ENCODE peak calls at places on chromosomes 1 and 21, in seven cellular contexts. K is RWPE1, U is HS-27A, P is COLO829, C is mucosa of gallbladder, T is nucleus accumbens, M is cardiac muscle cell. Y is an unnamed sample.

GRCh38 chr1:207284209-207284892 is 37.1 kb upstream of the CD55 start:
- DNase-seq in K (no peak), U (no peak), P (peak), C (no peak), T (no peak), M (no peak), Y (peak)

GRCh38 chr1:110337704-110338199 is 1.4 kb upstream of the RBM15 start:
- DNase-seq in K (peak), U (no peak), P (no peak), C (no peak), T (no peak), M (no peak), Y (peak)

GRCh38 chr1:9361630-9362256 is 69.0 kb downstream of the SPSB1 start:
- DNase-seq in K (no peak), U (no peak), P (no peak), C (no peak), T (no peak), M (no peak), Y (no peak)

GRCh38 chr1:11388617-11389016 is 90.3 kb upstream of the DISP3 start:
- DNase-seq in K (no peak), U (no peak), P (no peak), C (no peak), T (no peak), M (no peak), Y (peak)

GRCh38 chr1:8104278-8105236 is 78.4 kb upstream of the ERRFI1 start:
- DNase-seq in K (no peak), U (no peak), P (no peak), C (no peak), T (no peak), M (no peak), Y (no peak)

GRCh38 chr1:47725000-47725731 is 272.0 kb downstream of the TRABD2B start:
- DNase-seq in K (no peak), U (no peak), P (no peak), C (no peak), T (no peak), M (no peak), Y (peak)

GRCh38 chr1:169193191-169193850 is 86.8 kb downstream of the ATP1B1 start:
- DNase-seq in K (no peak), U (no peak), P (no peak), C (no peak), T (no peak), M (peak), Y (no peak)

GRCh38 chr1:217048104-217048707 is 325.0 kb upstream of the ESRRG start:
- DNase-seq in K (no peak), U (no peak), P (peak), C (no peak), T (no peak), M (peak), Y (peak)

GRCh38 chr1:15757016-15757543 is 1.5 kb upstream of the FBLIM1 start:
- DNase-seq in K (no peak), U (no peak), P (no peak), C (no peak), T (no peak), M (no peak), Y (no peak)

GRCh38 chr1:18955442-18956188 is 861 bp downstream of the IFFO2 start:
- DNase-seq in K (peak), U (no peak), P (no peak), C (peak), T (no peak), M (peak), Y (peak)

GRCh38 chr1:84603941-84604830 is 29.9 kb upstream of the CTBS start:
- DNase-seq in K (peak), U (peak), P (peak), C (no peak), T (no peak), M (peak), Y (peak)

GRCh38 chr1:16618719-16619118 is 5.4 kb upstream of the NBPF1 start:
- DNase-seq in K (no peak), U (no peak), P (no peak), C (peak), T (no peak), M (no peak), Y (no peak)

GRCh38 chr1:160608057-160608456 is 28.8 kb upstream of the CD84 start:
- DNase-seq in K (no peak), U (no peak), P (no peak), C (no peak), T (no peak), M (no peak), Y (no peak)

GRCh38 chr1:39146681-39147080 is 57.8 kb upstream of the MACF1 start:
- DNase-seq in K (no peak), U (no peak), P (no peak), C (no peak), T (no peak), M (no peak), Y (no peak)

GRCh38 chr1:223716302-223716862 is 4.0 kb downstream of the CAPN2 start:
- DNase-seq in K (no peak), U (no peak), P (no peak), C (no peak), T (no peak), M (peak), Y (no peak)

GRCh38 chr1:28067523-28068090 is 20.8 kb downstream of the EYA3 start:
- DNase-seq in K (no peak), U (no peak), P (no peak), C (no peak), T (no peak), M (no peak), Y (no peak)

GRCh38 chr1:204366759-204367158 is 7.0 kb upstream of the PLEKHA6 start:
- DNase-seq in K (no peak), U (no peak), P (no peak), C (no peak), T (no peak), M (no peak), Y (peak)

GRCh38 chr1:85465099-85465790 is at the start of gene DDAH1:
- DNase-seq in K (peak), U (peak), P (no peak), C (peak), T (peak), M (peak), Y (peak)

GRCh38 chr1:83827731-83828130 is 171.2 kb downstream of the TTLL7 start:
- DNase-seq in K (no peak), U (no peak), P (no peak), C (no peak), T (no peak), M (no peak), Y (no peak)

GRCh38 chr1:154324241-154324640 is 1.1 kb upstream of the ATP8B2 start:
- DNase-seq in K (no peak), U (no peak), P (no peak), C (no peak), T (no peak), M (no peak), Y (no peak)

GRCh38 chr1:100217834-100218233 is 31.8 kb downstream of the DBT start:
- DNase-seq in K (no peak), U (no peak), P (no peak), C (no peak), T (no peak), M (no peak), Y (no peak)

GRCh38 chr1:171265686-171266085 is 17.4 kb downstream of the FMO1 start:
- DNase-seq in K (no peak), U (no peak), P (no peak), C (no peak), T (no peak), M (no peak), Y (no peak)

GRCh38 chr1:81414417-81415087 is 386.2 kb upstream of the ADGRL2 start:
- DNase-seq in K (peak), U (no peak), P (peak), C (peak), T (no peak), M (peak), Y (peak)

GRCh38 chr1:244502630-244503029 is 41.6 kb downstream of the CATSPERE start:
- DNase-seq in K (no peak), U (no peak), P (no peak), C (no peak), T (no peak), M (no peak), Y (no peak)

GRCh38 chr1:235736263-235736662 is 86.7 kb upstream of the GNG4 start:
- DNase-seq in K (no peak), U (no peak), P (peak), C (no peak), T (no peak), M (no peak), Y (no peak)

GRCh38 chr1:62082456-62083363 is 111.9 kb upstream of the L1TD1 start:
- DNase-seq in K (peak), U (peak), P (peak), C (peak), T (no peak), M (peak), Y (peak)

GRCh38 chr21:42062543-42063022 is 8.5 kb upstream of the UMODL1 start:
- DNase-seq in K (no peak), U (no peak), P (no peak), C (peak), T (no peak), M (no peak), Y (no peak)

GRCh38 chr1:22420456-22421053 is 31.1 kb upstream of the ZBTB40 start:
- DNase-seq in K (peak), U (peak), P (peak), C (peak), T (no peak), M (peak), Y (peak)

GRCh38 chr1:78722521-78722920 is 72.9 kb downstream of the IFI44 start:
- DNase-seq in K (no peak), U (peak), P (no peak), C (no peak), T (no peak), M (no peak), Y (no peak)

GRCh38 chr1:69494171-69494570 is 73.6 kb upstream of the LRRC7 start:
- DNase-seq in K (peak), U (no peak), P (peak), C (no peak), T (no peak), M (no peak), Y (no peak)

GRCh38 chr1:2343023-2343935 is 48.1 kb downstream of the MORN1 start:
- DNase-seq in K (no peak), U (no peak), P (no peak), C (no peak), T (no peak), M (no peak), Y (no peak)